ENCODE peak calls at places on chromosomes 1 and 21, in nine cellular contexts. G is left cardiac atrium; H is naive thymus-derived CD8-positive, alpha-beta T cell; N is activated B cell treated with CpG ODN at 0.5 μM for 24 hours; R is right cardiac atrium; C is heart right ventricle; X is activated CD8-positive, alpha-beta memory T cell treated with anti-CD3 and anti-CD28 coated beads, Interleukin-2, amount 10 ng/mL, durations not matched to agents 7 days and 5 days; M is heart left ventricle; K is lower lobe of right lung. U is an unnamed sample.

GRCh38 chr1:150479370-150479769 is 7.8 kb upstream of the TARS2 start:
- ATAC-seq in R (no peak), H (no peak), N (no peak), K (no peak), M (no peak), G (no peak), X (no peak), C (no peak), U (no peak)

GRCh38 chr1:205664399-205665108 is 15.8 kb downstream of the SLC45A3 start:
- ATAC-seq in G (peak), R (no peak), H (no peak), X (no peak), N (no peak), C (no peak), K (no peak), M (no peak), U (peak)

GRCh38 chr1:212281589-212281988 is 3.6 kb upstream of the PPP2R5A start:
- ATAC-seq in C (no peak), N (no peak), M (no peak), G (no peak), K (no peak), R (no peak), H (no peak), X (no peak), U (no peak)

GRCh38 chr1:31432592-31433395 is 19.8 kb downstream of the SERINC2 start:
- ATAC-seq in N (no peak), G (no peak), X (no peak), H (no peak), C (no peak), K (no peak), R (no peak), M (no peak), U (no peak)

GRCh38 chr1:5427026-5427613 is 565.1 kb downstream of the NPHP4 start:
- ATAC-seq in X (no peak), C (no peak), M (no peak), K (no peak), H (no peak), R (no peak), G (no peak), N (no peak), U (no peak)

GRCh38 chr1:9300623-9301022 is 7.9 kb downstream of the SPSB1 start:
- ATAC-seq in X (no peak), G (no peak), H (no peak), K (no peak), R (no peak), N (no peak), M (no peak), C (no peak), U (peak)

GRCh38 chr1:27789511-27790154 is 16.6 kb downstream of the STX12 start:
- ATAC-seq in X (no peak), H (no peak), K (peak), C (peak), R (peak), G (peak), M (peak), N (no peak), U (peak)

GRCh38 chr1:118659646-118660045 is 328.5 kb downstream of the TBX15 start:
- ATAC-seq in C (no peak), N (no peak), M (no peak), X (no peak), K (no peak), G (peak), R (no peak), H (no peak), U (no peak)

GRCh38 chr1:210584439-210585113 is 255.9 kb downstream of the HHAT start:
- ATAC-seq in H (peak), G (peak), X (peak), N (peak), M (no peak), K (peak), C (peak), R (peak), U (peak)

GRCh38 chr1:206502403-206502802 is 4.9 kb upstream of the RASSF5 start:
- ATAC-seq in X (no peak), N (no peak), M (no peak), K (no peak), C (no peak), R (no peak), H (no peak), G (no peak), U (peak)

GRCh38 chr1:169681094-169681493 is 30.3 kb downstream of the SELL start:
- ATAC-seq in C (no peak), N (peak), R (no peak), K (no peak), M (no peak), G (no peak), X (no peak), H (no peak), U (no peak)

GRCh38 chr1:91809267-91809666 is 76.7 kb downstream of the TGFBR3 start:
- ATAC-seq in X (peak), C (no peak), H (no peak), G (no peak), N (no peak), R (no peak), M (no peak), K (no peak), U (no peak)

GRCh38 chr1:170518965-170519364 is 13.0 kb upstream of the GORAB start:
- ATAC-seq in H (no peak), M (no peak), G (no peak), N (no peak), C (no peak), R (no peak), X (no peak), K (no peak), U (no peak)

GRCh38 chr1:196609114-196609737 is 986 bp upstream of the KCNT2 start:
- ATAC-seq in R (peak), H (no peak), N (no peak), X (no peak), C (peak), K (peak), G (peak), M (no peak), U (no peak)

GRCh38 chr1:204345941-204346678 is 13.6 kb downstream of the PLEKHA6 start:
- ATAC-seq in H (no peak), X (no peak), N (no peak), M (no peak), R (no peak), G (no peak), C (no peak), K (no peak), U (no peak)

GRCh38 chr1:233254039-233254362 is 41.5 kb downstream of the PCNX2 start:
- ATAC-seq in R (no peak), M (no peak), C (no peak), H (no peak), X (no peak), G (no peak), K (no peak), N (no peak), U (no peak)

GRCh38 chr21:26844258-26845065 is 747 bp downstream of the ADAMTS1 start:
- ATAC-seq in G (peak), R (peak), N (no peak), X (peak), H (no peak), K (peak), M (peak), C (peak), U (peak)

GRCh38 chr1:239816090-239816812 is 275.4 kb upstream of the FMN2 start:
- ATAC-seq in C (no peak), G (peak), R (peak), K (peak), X (no peak), N (no peak), M (no peak), H (no peak), U (peak)

GRCh38 chr21:46055863-46056281 is 42.0 kb upstream of the COL6A2 start:
- ATAC-seq in G (peak), M (no peak), K (no peak), X (no peak), N (no peak), C (no peak), H (no peak), R (peak), U (no peak)

GRCh38 chr21:32921632-32922230 is 104.0 kb upstream of the OLIG2 start:
- ATAC-seq in X (no peak), C (no peak), K (no peak), R (no peak), G (no peak), N (peak), M (no peak), H (no peak), U (no peak)

GRCh38 chr1:19765623-19766022 is 34.1 kb downstream of the TMCO4 start:
- ATAC-seq in N (no peak), K (no peak), G (no peak), M (no peak), C (no peak), H (no peak), X (no peak), R (no peak), U (peak)

GRCh38 chr1:192668434-192668983 is 32.6 kb downstream of the RGS13 start:
- ATAC-seq in G (no peak), X (no peak), H (no peak), C (no peak), M (no peak), K (no peak), N (no peak), R (no peak), U (no peak)

GRCh38 chr1:21891081-21891480 is 46.0 kb downstream of the HSPG2 start:
- ATAC-seq in C (no peak), K (no peak), R (no peak), H (no peak), G (no peak), X (no peak), N (no peak), M (no peak), U (no peak)

GRCh38 chr1:164590592-164590991 is 31.6 kb downstream of the PBX1 start:
- ATAC-seq in X (no peak), N (no peak), H (no peak), R (no peak), G (no peak), C (no peak), M (no peak), K (no peak), U (no peak)

GRCh38 chr1:33273402-33273801 is 17.1 kb downstream of the ZNF362 start:
- ATAC-seq in X (peak), C (no peak), R (no peak), N (no peak), H (no peak), K (no peak), G (no peak), M (no peak), U (no peak)

GRCh38 chr1:99106274-99106673 is 101.6 kb upstream of the PLPPR5 start:
- ATAC-seq in H (peak), M (no peak), K (no peak), C (no peak), X (no peak), N (no peak), R (no peak), G (no peak), U (no peak)

GRCh38 chr1:50416553-50417453 is 6.4 kb downstream of the DMRTA2 start:
- ATAC-seq in M (no peak), H (no peak), R (no peak), C (no peak), X (no peak), N (no peak), K (no peak), G (no peak), U (no peak)